ENCODE peak calls at places on chromosome 4, in ten cellular contexts. Q is H9, A is thyroid gland, H is dorsolateral prefrontal cortex, U is mucosa of descending colon, O is GM12864, N is fibroblast of mammary gland, D is endothelial cell, Z is HL-60, Y is AG09309. R is an unnamed sample.

GRCh38 chr4:39814403-39815185 is 116.7 kb downstream of the UBE2K start:
- DNase-seq in Q (no peak), A (no peak), H (no peak), U (no peak), O (no peak), N (peak; percentile 29), D (no peak), Z (no peak), Y (no peak), R (no peak)

GRCh38 chr4:48388504-48389154 is 47.3 kb downstream of the SLAIN2 start:
- DNase-seq in Q (no peak), A (no peak), H (no peak), U (no peak), O (no peak), N (peak; percentile 73), D (no peak), Z (no peak), Y (no peak), R (no peak)

GRCh38 chr4:152535236-152535902 is 523 bp downstream of the FBXW7 start:
- DNase-seq in Q (no peak), A (no peak), H (no peak), U (peak; percentile 63), O (no peak), N (no peak), D (peak; percentile 22), Z (no peak), Y (no peak), R (no peak)

GRCh38 chr4:54879576-54879975 is 221.8 kb downstream of the KIT start:
- DNase-seq in Q (no peak), A (no peak), H (no peak), U (no peak), O (no peak), N (peak; percentile 42), D (no peak), Z (no peak), Y (no peak), R (no peak)

GRCh38 chr4:4225915-4226605 is 669 bp downstream of the OTOP1 start:
- DNase-seq in Q (peak; percentile 38), A (no peak), H (no peak), U (no peak), O (no peak), N (peak; percentile 3), D (no peak), Z (no peak), Y (no peak), R (no peak)

GRCh38 chr4:78312989-78313753 is 238.4 kb upstream of the ANXA3 start:
- DNase-seq in Q (no peak), A (no peak), H (no peak), U (no peak), O (no peak), N (no peak), D (no peak), Z (no peak), Y (no peak), R (no peak)

GRCh38 chr4:170687751-170688150 is 598.0 kb upstream of the AADAT start:
- DNase-seq in Q (peak; percentile 42), A (no peak), H (no peak), U (no peak), O (no peak), N (no peak), D (no peak), Z (no peak), Y (no peak), R (no peak)

GRCh38 chr4:20015825-20016224 is 235.9 kb upstream of the SLIT2 start:
- DNase-seq in Q (no peak), A (no peak), H (no peak), U (no peak), O (no peak), N (no peak), D (no peak), Z (no peak), Y (no peak), R (no peak)

GRCh38 chr4:73844352-73844751 is 7.9 kb downstream of the CXCL6 start:
- DNase-seq in Q (no peak), A (no peak), H (no peak), U (no peak), O (no peak), N (peak; percentile 86), D (no peak), Z (peak; percentile 78), Y (peak; percentile 52), R (no peak)

GRCh38 chr4:140330311-140330900 is 43.0 kb upstream of the SCOC start:
- DNase-seq in Q (no peak), A (no peak), H (no peak), U (no peak), O (no peak), N (peak; percentile 61), D (no peak), Z (no peak), Y (no peak), R (peak; percentile 21)

GRCh38 chr4:33090910-33091309 is 2370.7 kb downstream of the PCDH7 start:
- DNase-seq in Q (no peak), A (no peak), H (no peak), U (no peak), O (no peak), N (no peak), D (no peak), Z (no peak), Y (no peak), R (no peak)

GRCh38 chr4:74410272-74410671 is 34.7 kb upstream of the AREG start:
- DNase-seq in Q (no peak), A (no peak), H (no peak), U (no peak), O (no peak), N (no peak), D (no peak), Z (no peak), Y (no peak), R (no peak)

GRCh38 chr4:122716825-122717448 is 15.6 kb upstream of the BBS12 start:
- DNase-seq in Q (peak; percentile 63), A (peak; percentile 76), H (peak; percentile 72), U (peak; percentile 67), O (no peak), N (peak; percentile 79), D (peak; percentile 72), Z (peak; percentile 39), Y (no peak), R (peak; percentile 65)

GRCh38 chr4:83054928-83055327 is 19.9 kb downstream of the COPS4 start:
- DNase-seq in Q (no peak), A (no peak), H (no peak), U (no peak), O (no peak), N (peak; percentile 41), D (no peak), Z (no peak), Y (peak; percentile 4), R (no peak)
- TF ChIP-seq CTCF in Q (peak; percentile 36), A (peak; percentile 25), H (peak; percentile 32), U (no peak), O (peak; percentile 8), N (peak; percentile 41), D (peak; percentile 22), Z (no peak), Y (peak; percentile 44), R (peak; percentile 12)

GRCh38 chr4:76377922-76378321 is 43.0 kb downstream of the CCDC158 start:
- DNase-seq in Q (no peak), A (peak; percentile 21), H (no peak), U (peak; percentile 67), O (no peak), N (peak; percentile 31), D (peak; percentile 61), Z (no peak), Y (no peak), R (no peak)
- TF ChIP-seq CTCF in Q (peak; percentile 88), A (peak; percentile 45), H (no peak), U (peak; percentile 43), O (peak; percentile 47), N (peak; percentile 63), D (peak; percentile 72), Z (peak; percentile 39), Y (peak; percentile 57), R (peak; percentile 69)

DNA sequence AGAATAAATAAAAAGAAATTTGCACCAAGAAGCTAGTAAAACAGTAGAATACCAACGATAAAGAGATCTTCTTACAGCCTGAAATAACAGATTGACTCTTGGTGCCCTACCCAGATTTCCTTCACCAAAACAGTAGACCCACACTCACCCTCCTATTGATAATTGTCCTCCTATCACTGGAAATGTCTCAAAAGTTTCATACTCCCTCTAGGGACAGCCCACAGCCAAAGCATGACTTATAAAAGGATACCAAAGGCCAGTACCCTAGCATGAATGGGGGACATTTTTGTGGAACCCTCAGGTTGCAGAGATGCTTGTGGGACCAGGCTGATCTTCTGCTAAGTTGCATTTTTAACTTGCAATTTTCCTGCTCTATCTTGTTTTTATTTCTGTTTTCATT is 104.1 kb downstream of the INPP4B start:
- DNase-seq in Q (no peak), A (no peak), H (no peak), U (no peak), O (no peak), N (no peak), D (no peak), Z (no peak), Y (no peak), R (no peak)
- TF ChIP-seq CTCF in Q (no peak), A (no peak), H (no peak), U (no peak), O (no peak), N (peak; percentile 27), D (no peak), Z (no peak), Y (peak; percentile 13), R (no peak)

GRCh38 chr4:5824635-5825034 is 68.3 kb downstream of the CRMP1 start:
- DNase-seq in Q (no peak), A (no peak), H (no peak), U (no peak), O (no peak), N (peak; percentile 59), D (peak; percentile 20), Z (no peak), Y (no peak), R (peak; percentile 16)
- TF ChIP-seq CTCF in Q (peak; percentile 65), A (no peak), H (peak; percentile 23), U (no peak), O (peak; percentile 67), N (peak; percentile 64), D (peak; percentile 57), Z (peak; percentile 17), Y (peak; percentile 63), R (peak; percentile 64)

DNA sequence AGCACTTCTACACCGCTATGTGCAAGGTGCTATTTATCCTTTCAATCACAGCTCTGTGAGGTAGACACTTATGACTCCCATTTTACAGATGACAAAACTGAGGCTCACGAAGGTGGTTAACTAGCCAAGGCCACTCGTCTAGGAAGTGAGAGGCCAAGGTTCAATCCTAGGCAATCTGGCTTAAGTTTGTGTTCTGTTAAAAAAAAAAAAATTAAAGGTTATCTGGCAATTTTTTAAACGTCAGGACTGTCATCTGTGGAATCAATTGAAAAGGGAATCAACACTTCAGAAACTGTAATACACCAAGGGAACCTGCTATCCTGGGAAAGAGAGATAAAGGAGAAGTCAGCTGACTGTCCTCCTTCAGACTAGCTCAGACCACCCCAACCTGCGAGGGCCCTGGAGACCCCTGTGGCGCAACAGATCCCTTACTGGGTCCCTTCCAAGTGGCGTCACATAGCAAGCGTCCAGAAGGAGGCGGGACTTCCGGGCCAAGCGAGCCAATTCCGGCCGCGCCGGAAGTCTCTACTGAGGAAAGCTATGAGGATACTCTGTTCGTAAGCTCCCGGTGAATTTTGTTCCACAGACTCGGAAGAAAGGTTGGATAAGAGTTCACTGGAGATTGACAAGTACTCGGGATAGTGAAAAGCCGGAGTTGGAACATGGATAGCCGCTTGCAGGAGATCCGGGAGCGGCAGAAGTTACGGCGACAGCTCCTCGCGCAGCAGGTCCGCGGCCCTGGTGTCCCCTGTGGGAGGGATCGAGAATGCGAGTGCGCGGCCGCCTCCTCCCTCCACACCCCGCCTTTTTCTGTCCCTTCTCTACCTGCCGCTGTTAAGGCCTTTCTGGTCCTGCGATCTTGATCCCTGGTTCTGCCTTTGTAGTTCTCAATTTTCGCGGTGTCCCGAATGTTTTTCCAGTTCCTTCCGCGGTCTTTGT is at the start of gene METTL14:
- DNase-seq in Q (peak; percentile 97), A (peak; percentile 93), H (peak; percentile 95), U (peak; percentile 94), O (peak; percentile 67), N (peak; percentile 87), D (peak; percentile 90), Z (peak; percentile 65), Y (peak; percentile 52), R (peak; percentile 79)
- TF ChIP-seq CTCF in Q (no peak), A (peak; percentile 30), H (peak; percentile 56), U (no peak), O (peak; percentile 21), N (no peak), D (no peak), Z (no peak), Y (no peak), R (no peak)